ENCODE peak calls at places on chromosomes 13 and 19, in seven cellular contexts. J is IMR-90, N is neuronal stem cell, B is H1, S is H9, C is mesenchymal stem cell, G is mesendoderm. E is an unnamed sample.
A peak's percentile ranks its signal among the peaks of the same experiment; 100 is the strongest.

GRCh38 chr13:72205773-72206172 is 338.8 kb upstream of the DACH1 start:
- DNase-seq in J (no peak), N (no peak), B (no peak), S (no peak), C (no peak), G (no peak), E (no peak)

GRCh38 chr13:33891196-33891742 is 73.3 kb downstream of the RFC3 start:
- DNase-seq in J (no peak), N (no peak), B (no peak), S (no peak), C (no peak), G (no peak), E (no peak)

GRCh38 chr13:24274452-24274971 is 34.9 kb upstream of the C1QTNF9 start:
- DNase-seq in J (peak; percentile 59), N (no peak), B (no peak), S (no peak), C (peak; percentile 86), G (no peak), E (peak; percentile 48)

GRCh38 chr19:18439910-18440237 is 1.9 kb upstream of the ISYNA1 start:
- DNase-seq in J (no peak), N (no peak), B (no peak), S (no peak), C (no peak), G (no peak), E (no peak)

GRCh38 chr13:47545630-47546029 is 455.4 kb downstream of the SUCLA2 start:
- DNase-seq in J (no peak), N (no peak), B (no peak), S (no peak), C (peak; percentile 26), G (no peak), E (no peak)

GRCh38 chr19:50384685-50385535 is 763 bp downstream of the POLD1 start:
- DNase-seq in J (peak; percentile 16), N (peak; percentile 15), B (no peak), S (no peak), C (peak; percentile 22), G (peak; percentile 37), E (no peak)

GRCh38 chr13:42048625-42049453 is at the start of gene DGKH:
- DNase-seq in J (peak; percentile 78), N (peak; percentile 72), B (no peak), S (peak; percentile 76), C (peak; percentile 83), G (peak; percentile 65), E (peak; percentile 63)

GRCh38 chr19:51407631-51408131 is 9.8 kb downstream of the SIGLEC10 start:
- DNase-seq in J (peak; percentile 17), N (no peak), B (no peak), S (peak; percentile 74), C (peak; percentile 21), G (peak; percentile 79), E (no peak)

GRCh38 chr13:80117515-80117914 is 223.4 kb downstream of the SPRY2 start:
- DNase-seq in J (no peak), N (no peak), B (no peak), S (no peak), C (no peak), G (no peak), E (no peak)

GRCh38 chr13:46884531-46884930 is 12.3 kb downstream of the HTR2A start:
- DNase-seq in J (no peak), N (no peak), B (no peak), S (no peak), C (no peak), G (no peak), E (peak; percentile 49)

GRCh38 chr13:93230466-93230865 is 3.9 kb downstream of the GPC6 start:
- DNase-seq in J (peak; percentile 89), N (no peak), B (no peak), S (no peak), C (peak; percentile 78), G (no peak), E (no peak)

GRCh38 chr19:3094638-3095374 is 644 bp downstream of the GNA11 start:
- DNase-seq in J (peak; percentile 17), N (no peak), B (no peak), S (no peak), C (peak; percentile 29), G (no peak), E (no peak)

GRCh38 chr19:4456843-4457653 is 546 bp downstream of the UBXN6 start:
- DNase-seq in J (peak; percentile 56), N (peak; percentile 82), B (peak; percentile 44), S (peak; percentile 71), C (peak; percentile 75), G (peak; percentile 80), E (no peak)

GRCh38 chr19:2488942-2489731 is 13.2 kb downstream of the GADD45B start:
- DNase-seq in J (no peak), N (no peak), B (no peak), S (no peak), C (peak; percentile 58), G (peak; percentile 45), E (peak; percentile 43)

GRCh38 chr13:32804673-32805260 is 211.5 kb upstream of the KL start:
- DNase-seq in J (peak; percentile 51), N (no peak), B (no peak), S (no peak), C (peak; percentile 22), G (no peak), E (no peak)

GRCh38 chr19:36488118-36488815 is 1.1 kb downstream of the ZNF566 start:
- DNase-seq in J (peak; percentile 53), N (no peak), B (no peak), S (no peak), C (peak; percentile 44), G (no peak), E (no peak)

GRCh38 chr19:42388851-42389489 is 1.1 kb downstream of the CNFN start:
- DNase-seq in J (no peak), N (no peak), B (no peak), S (no peak), C (no peak), G (no peak), E (no peak)

GRCh38 chr13:44578064-44578394 is 1.9 kb upstream of the TSC22D1 start:
- DNase-seq in J (no peak), N (no peak), B (no peak), S (no peak), C (no peak), G (peak; percentile 74), E (peak; percentile 21)

GRCh38 chr13:23621316-23621645 is 51.1 kb downstream of the TNFRSF19 start:
- DNase-seq in J (peak; percentile 96), N (no peak), B (no peak), S (no peak), C (peak; percentile 92), G (peak; percentile 92), E (peak; percentile 40)

GRCh38 chr19:54620464-54620863 is 9.8 kb upstream of the LILRB1 start:
- DNase-seq in J (no peak), N (no peak), B (no peak), S (no peak), C (no peak), G (no peak), E (no peak)

GRCh38 chr13:84925443-84925842 is 873.8 kb downstream of the SLITRK6 start:
- DNase-seq in J (peak; percentile 49), N (no peak), B (no peak), S (no peak), C (peak; percentile 40), G (no peak), E (no peak)

DNA sequence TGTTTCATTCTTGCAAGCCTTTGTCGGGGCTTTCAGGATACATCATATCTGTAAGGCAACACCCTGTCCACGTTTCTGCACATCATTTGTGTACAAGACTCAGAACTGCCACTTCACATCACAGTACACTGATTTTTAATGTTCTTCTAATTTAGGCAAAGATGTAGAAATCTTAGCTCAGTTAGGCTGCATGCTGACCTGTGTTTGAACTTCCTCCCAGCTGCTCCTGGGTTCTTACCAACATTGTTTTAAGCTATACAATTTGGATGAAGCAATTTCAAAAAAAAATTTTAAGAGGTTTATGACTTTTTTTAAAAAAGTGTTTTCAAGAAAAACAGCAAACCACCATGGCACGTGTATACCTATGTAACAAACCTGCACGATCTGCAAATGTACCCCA is 1047.9 kb upstream of the SLC10A2 start:
- DNase-seq in J (peak; percentile 13), N (no peak), B (no peak), S (no peak), C (no peak), G (no peak), E (no peak)
- H2BK5ac ChIP-seq in J (no peak overlapping the region), N (no peak overlapping the region), B (no peak overlapping the region), S (no peak overlapping the region), C (no peak overlapping the region), G (no peak overlapping the region), E (no peak overlapping the region)

GRCh38 chr19:38616265-38616664 is 1.5 kb downstream of the MAP4K1 start:
- DNase-seq in J (no peak), N (no peak), B (no peak), S (no peak), C (no peak), G (no peak), E (no peak)

GRCh38 chr19:38617283-38617763 is 430 bp downstream of the MAP4K1 start:
- DNase-seq in J (no peak), N (no peak), B (no peak), S (no peak), C (no peak), G (no peak), E (no peak)

GRCh38 chr19:38615007-38615581 is 2.7 kb downstream of the MAP4K1 start:
- DNase-seq in J (no peak), N (no peak), B (no peak), S (no peak), C (no peak), G (no peak), E (no peak)

GRCh38 chr19:38617764-38618589 is at the start of gene MAP4K1:
- DNase-seq in J (no peak), N (no peak), B (no peak), S (no peak), C (no peak), G (no peak), E (no peak)

DNA sequence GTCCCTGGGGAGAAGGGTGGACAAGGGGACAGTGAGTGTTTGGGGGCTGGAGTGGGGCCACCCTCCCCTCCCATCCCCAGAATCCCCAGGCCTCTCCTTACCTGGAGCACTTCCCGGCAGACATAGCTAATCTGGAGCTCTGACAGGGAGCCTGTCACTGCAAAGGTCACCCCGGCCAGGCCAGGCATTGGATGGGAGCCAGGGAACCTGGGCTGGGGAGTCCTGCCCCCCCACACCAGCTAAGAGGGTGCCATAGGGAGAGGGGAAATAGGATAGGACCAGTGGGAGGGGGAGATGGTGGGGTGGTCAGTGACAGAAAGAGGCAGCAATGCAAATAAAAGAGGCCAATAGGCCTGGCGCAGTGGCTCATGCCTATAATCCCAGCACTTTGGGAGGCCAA is 3.5 kb downstream of the MAP4K1 start:
- DNase-seq in J (no peak), N (no peak), B (no peak), S (no peak), C (no peak), G (no peak), E (no peak)
- H2BK5ac ChIP-seq in J (no peak overlapping the region), N (no peak overlapping the region), B (no peak overlapping the region), S (no peak overlapping the region), C (no peak overlapping the region), G (no peak overlapping the region), E (no peak overlapping the region)

DNA sequence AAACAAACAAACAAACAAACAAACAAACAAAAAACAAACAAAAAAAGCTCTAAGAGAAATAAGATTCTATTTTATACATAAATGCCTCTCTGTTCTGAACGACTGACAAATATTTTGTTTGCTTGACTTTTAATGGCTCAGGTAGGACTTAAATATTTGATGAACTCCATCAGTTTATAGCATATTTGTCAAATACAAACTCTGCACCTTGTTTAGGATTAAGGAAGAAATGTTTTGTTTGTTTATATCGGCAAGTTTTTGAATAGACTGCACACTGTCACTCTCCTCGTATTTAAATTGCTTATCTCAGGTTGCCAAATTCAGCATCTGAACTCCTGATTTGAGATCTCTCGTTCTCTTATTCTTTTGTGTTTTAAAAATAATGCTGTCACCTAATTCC is 1499.7 kb upstream of the SLC10A2 start:
- DNase-seq in J (no peak), N (no peak), B (no peak), S (no peak), C (no peak), G (no peak), E (no peak)
- H2BK5ac ChIP-seq in J (no peak overlapping the region), N (no peak overlapping the region), B (no peak overlapping the region), S (no peak overlapping the region), C (no peak overlapping the region), G (no peak overlapping the region), E (no peak overlapping the region)

GRCh38 chr19:33005440-33005839 is 33.4 kb downstream of the FAAP24 start:
- DNase-seq in J (no peak), N (no peak), B (no peak), S (no peak), C (no peak), G (peak; percentile 33), E (peak; percentile 87)
- H2BK5ac ChIP-seq in J (no peak overlapping the region), N (no peak overlapping the region), B (no peak overlapping the region), S (no peak overlapping the region), C (no peak overlapping the region), G (no peak overlapping the region), E (no peak overlapping the region)

E was measured in trophoblast cell.